ENCODE peak calls at places on chromosomes 12 and 14, in six cellular contexts. One of them, this sample, is unnamed.
A peak's percentile ranks its signal among the peaks of the same experiment; 100 is the strongest.

GRCh38 chr12:120720972-120721801 is 4.4 kb upstream of the ACADS start:
- DNase-seq in stomach: no peak
- DNase-seq in right lobe of liver: no peak
- DNase-seq in NB4: no peak
- DNase-seq in prostate gland: no peak
- DNase-seq in A549: no peak
- DNase-seq in this sample: no peak

GRCh38 chr12:52202361-52203078 is 10.7 kb upstream of the KRT80 start:
- DNase-seq in NB4: peak; percentile 95
- DNase-seq in prostate gland: no peak
- DNase-seq in A549: no peak
- DNase-seq in right lobe of liver: peak; percentile 50
- DNase-seq in stomach: no peak
- DNase-seq in this sample: no peak

GRCh38 chr12:15691372-15691771 is 97.8 kb downstream of the EPS8 start:
- DNase-seq in A549: no peak
- DNase-seq in stomach: no peak
- DNase-seq in prostate gland: no peak
- DNase-seq in right lobe of liver: no peak
- DNase-seq in NB4: no peak
- DNase-seq in this sample: no peak

GRCh38 chr12:95411466-95411865 is 62.5 kb upstream of the METAP2 start:
- DNase-seq in stomach: no peak
- DNase-seq in right lobe of liver: no peak
- DNase-seq in prostate gland: no peak
- DNase-seq in A549: no peak
- DNase-seq in NB4: no peak
- DNase-seq in this sample: peak; percentile 53

GRCh38 chr12:14701808-14702568 is 5.6 kb upstream of the GUCY2C start:
- DNase-seq in right lobe of liver: no peak
- DNase-seq in A549: no peak
- DNase-seq in NB4: no peak
- DNase-seq in stomach: no peak
- DNase-seq in prostate gland: no peak
- DNase-seq in this sample: no peak

GRCh38 chr14:89665262-89665661 is 248.2 kb upstream of the FOXN3 start:
- DNase-seq in A549: no peak
- DNase-seq in prostate gland: no peak
- DNase-seq in NB4: no peak
- DNase-seq in right lobe of liver: no peak
- DNase-seq in stomach: no peak
- DNase-seq in this sample: no peak

GRCh38 chr12:8603858-8604257 is 8.8 kb downstream of the AICDA start:
- DNase-seq in NB4: peak; percentile 30
- DNase-seq in prostate gland: no peak
- DNase-seq in right lobe of liver: no peak
- DNase-seq in stomach: no peak
- DNase-seq in A549: peak; percentile 28
- DNase-seq in this sample: no peak

GRCh38 chr12:130064999-130065398 is 97.3 kb upstream of the FZD10 start:
- DNase-seq in A549: no peak
- DNase-seq in NB4: no peak
- DNase-seq in stomach: no peak
- DNase-seq in prostate gland: no peak
- DNase-seq in right lobe of liver: no peak
- DNase-seq in this sample: no peak

GRCh38 chr14:38108681-38109080 is 99.0 kb upstream of the SSTR1 start:
- DNase-seq in stomach: no peak
- DNase-seq in NB4: no peak
- DNase-seq in A549: no peak
- DNase-seq in right lobe of liver: no peak
- DNase-seq in prostate gland: no peak
- DNase-seq in this sample: no peak

GRCh38 chr12:73159952-73160351 is 887.8 kb downstream of the TRHDE start:
- DNase-seq in stomach: no peak
- DNase-seq in prostate gland: no peak
- DNase-seq in A549: no peak
- DNase-seq in NB4: no peak
- DNase-seq in right lobe of liver: no peak
- DNase-seq in this sample: no peak

GRCh38 chr14:104550340-104550848 is 29.2 kb upstream of the C14orf180 start:
- DNase-seq in A549: no peak
- DNase-seq in stomach: no peak
- DNase-seq in NB4: no peak
- DNase-seq in right lobe of liver: no peak
- DNase-seq in prostate gland: no peak
- DNase-seq in this sample: no peak

GRCh38 chr12:65014504-65015271 is 106.4 kb downstream of the WIF1 start:
- DNase-seq in prostate gland: peak; percentile 71
- DNase-seq in right lobe of liver: no peak
- DNase-seq in A549: no peak
- DNase-seq in stomach: no peak
- DNase-seq in NB4: no peak
- DNase-seq in this sample: no peak
- H3K4me3 ChIP-seq in prostate gland: no peak overlapping the region
- H3K4me3 ChIP-seq in right lobe of liver: no peak overlapping the region
- H3K4me3 ChIP-seq in A549: no peak overlapping the region
- H3K4me3 ChIP-seq in stomach: no peak overlapping the region
- H3K4me3 ChIP-seq in NB4: no peak overlapping the region
- H3K4me3 ChIP-seq in this sample: no peak overlapping the region

DNA sequence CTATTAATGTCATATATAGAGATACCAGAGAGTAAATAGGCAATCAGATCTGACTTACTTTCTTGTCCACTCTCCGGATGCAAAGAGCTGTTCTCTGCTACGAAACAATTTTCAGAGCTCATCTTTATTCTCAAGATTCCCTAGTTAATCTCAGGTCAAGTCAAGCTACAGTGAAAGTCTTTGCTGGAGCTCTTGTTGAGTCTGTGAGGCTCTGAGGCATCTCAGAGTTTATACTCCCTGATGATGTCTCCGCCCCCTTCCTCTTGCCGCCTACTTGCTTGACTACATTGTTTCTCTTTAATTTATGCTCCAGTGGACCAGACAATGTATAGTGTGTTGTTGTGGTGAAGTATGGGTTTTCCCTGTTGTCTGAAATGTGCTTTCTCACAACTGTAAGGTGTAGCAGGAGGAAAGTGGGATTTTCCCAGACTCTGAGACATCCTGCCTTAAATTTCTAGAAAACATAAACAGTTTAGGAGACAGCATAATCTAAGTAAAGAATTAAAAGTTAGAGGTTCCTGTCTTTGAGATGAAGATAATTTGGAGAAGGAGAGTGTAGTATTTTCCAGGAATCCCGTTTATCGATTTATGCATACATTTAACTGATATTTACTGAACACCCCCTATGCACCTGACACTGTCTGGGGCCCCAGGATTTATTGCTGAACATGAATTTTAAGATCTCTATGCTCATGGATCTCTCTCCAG is at the start of gene CD69:
- DNase-seq in right lobe of liver: no peak
- DNase-seq in prostate gland: no peak
- DNase-seq in stomach: peak; percentile 45
- DNase-seq in A549: no peak
- DNase-seq in NB4: no peak
- DNase-seq in this sample: peak; percentile 49
- TF ChIP-seq POLR2A in right lobe of liver: peak; percentile 64
- TF ChIP-seq POLR2A in prostate gland: no peak
- TF ChIP-seq POLR2A in stomach: no peak
- TF ChIP-seq POLR2A in A549: no peak
- TF ChIP-seq POLR2A in NB4: peak; percentile 93
- TF ChIP-seq POLR2A in this sample: no peak

DNA sequence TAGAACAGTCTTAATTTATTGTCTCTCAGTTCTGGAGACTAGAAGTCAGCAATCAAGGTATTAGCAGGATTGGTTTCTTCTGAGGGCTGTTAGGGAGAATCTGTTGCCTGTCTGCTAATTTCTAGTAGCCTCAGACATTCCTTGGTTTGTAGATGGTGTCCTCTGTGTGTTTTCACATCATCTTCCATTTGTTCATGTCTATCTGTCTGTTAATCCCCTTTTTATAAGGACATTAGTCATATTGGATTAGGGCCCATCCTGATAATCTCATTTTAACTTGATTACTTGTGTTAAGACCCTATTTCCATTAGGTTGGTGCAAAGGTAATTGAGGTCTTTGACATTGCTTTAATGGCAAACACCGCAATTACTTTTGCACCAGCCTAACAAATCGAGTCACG is 34.3 kb downstream of the TBC1D15 start:
- DNase-seq in NB4: no peak
- DNase-seq in prostate gland: no peak
- DNase-seq in stomach: no peak
- DNase-seq in A549: no peak
- DNase-seq in right lobe of liver: no peak
- DNase-seq in this sample: no peak
- TF ChIP-seq CTCF in NB4: no peak
- TF ChIP-seq CTCF in prostate gland: no peak
- TF ChIP-seq CTCF in stomach: no peak
- TF ChIP-seq CTCF in A549: no peak
- TF ChIP-seq CTCF in right lobe of liver: no peak
- TF ChIP-seq CTCF in this sample: no peak

DNA sequence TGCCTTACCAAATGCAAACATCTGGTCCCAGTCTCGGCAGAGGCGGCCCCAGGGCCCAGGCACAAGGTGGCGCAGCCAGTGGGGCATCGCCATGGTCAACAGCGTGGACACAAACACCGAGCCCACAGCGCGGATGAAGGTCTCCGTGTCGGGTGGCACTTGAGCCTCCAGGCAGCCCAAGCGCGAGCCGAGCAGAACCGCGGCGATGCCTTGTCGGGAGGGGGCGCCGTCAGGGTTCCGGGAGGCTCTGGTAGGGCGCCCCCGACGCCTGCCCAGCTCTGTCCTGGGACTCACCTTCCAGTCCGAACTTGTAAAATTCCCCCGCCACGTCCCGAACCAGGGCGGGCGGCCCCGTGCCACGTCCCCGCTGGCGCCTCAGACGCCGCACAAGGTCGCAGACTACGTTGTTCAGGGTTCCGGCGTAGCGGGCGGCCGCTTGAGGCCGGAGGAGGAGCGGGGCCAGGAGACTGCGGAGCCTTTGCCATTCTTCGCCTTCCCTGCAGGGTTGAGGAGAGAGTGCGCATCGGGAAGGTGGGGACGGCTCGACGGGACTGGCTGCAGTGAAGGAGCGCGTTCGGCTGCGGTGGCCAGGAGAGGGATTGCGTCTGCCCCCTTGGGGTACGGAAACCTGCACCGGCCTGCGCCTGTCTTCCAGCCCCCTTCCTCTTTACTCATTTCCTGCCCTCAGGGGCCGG is 1.7 kb downstream of the CYP27B1 start:
- DNase-seq in prostate gland: no peak
- DNase-seq in right lobe of liver: no peak
- DNase-seq in stomach: peak; percentile 45
- DNase-seq in A549: peak; percentile 70
- DNase-seq in NB4: peak; percentile 65
- DNase-seq in this sample: peak; percentile 28
- H3K4me3 ChIP-seq in prostate gland: peak overlapping the region; percentile 15
- H3K4me3 ChIP-seq in right lobe of liver: peak overlapping the region; percentile 8
- H3K4me3 ChIP-seq in stomach: peak overlapping the region; percentile 65
- H3K4me3 ChIP-seq in A549: peak overlapping the region; percentile 52
- H3K4me3 ChIP-seq in NB4: no peak overlapping the region
- H3K4me3 ChIP-seq in this sample: peak overlapping the region; percentile 24

GRCh38 chr14:22549981-22550670 is 38.9 kb downstream of the DAD1 start:
- DNase-seq in stomach: no peak
- DNase-seq in A549: no peak
- DNase-seq in right lobe of liver: no peak
- DNase-seq in prostate gland: no peak
- DNase-seq in NB4: peak; percentile 92
- DNase-seq in this sample: no peak
- TF ChIP-seq POLR2A in stomach: no peak
- TF ChIP-seq POLR2A in A549: no peak
- TF ChIP-seq POLR2A in right lobe of liver: no peak
- TF ChIP-seq POLR2A in prostate gland: no peak
- TF ChIP-seq POLR2A in NB4: no peak
- TF ChIP-seq POLR2A in this sample: no peak

GRCh38 chr14:33219957-33220356 is 281.3 kb downstream of the NPAS3 start:
- DNase-seq in A549: no peak
- DNase-seq in prostate gland: no peak
- DNase-seq in NB4: no peak
- DNase-seq in stomach: no peak
- DNase-seq in right lobe of liver: no peak
- DNase-seq in this sample: no peak

DNA sequence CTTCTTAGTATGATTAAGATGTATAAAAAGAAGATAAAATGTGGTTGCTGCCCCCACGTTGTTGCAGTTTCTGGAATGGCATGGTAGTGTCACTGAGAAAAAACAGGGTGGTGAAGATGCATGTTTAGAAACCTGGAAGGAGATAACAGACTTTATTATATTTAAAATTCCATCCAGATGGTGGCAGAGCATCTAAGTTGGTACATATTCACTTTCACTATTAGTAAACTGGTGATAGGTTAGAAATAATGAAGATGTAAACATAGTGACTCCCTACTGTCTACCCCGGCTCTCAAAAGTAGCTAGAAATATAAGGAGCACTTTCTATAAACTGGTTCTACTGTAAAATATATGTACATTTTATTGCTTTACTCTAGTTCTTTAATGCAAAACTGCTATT is 279.4 kb downstream of the NPAS3 start:
- DNase-seq in A549: no peak
- DNase-seq in stomach: no peak
- DNase-seq in prostate gland: no peak
- DNase-seq in right lobe of liver: no peak
- DNase-seq in NB4: no peak
- DNase-seq in this sample: no peak
- TF ChIP-seq CTCF in A549: no peak
- TF ChIP-seq CTCF in stomach: no peak
- TF ChIP-seq CTCF in prostate gland: no peak
- TF ChIP-seq CTCF in right lobe of liver: no peak
- TF ChIP-seq CTCF in NB4: no peak
- TF ChIP-seq CTCF in this sample: no peak

GRCh38 chr12:102009796-102010195 is 52.0 kb downstream of the WASHC3 start:
- DNase-seq in stomach: no peak
- DNase-seq in right lobe of liver: no peak
- DNase-seq in prostate gland: no peak
- DNase-seq in A549: no peak
- DNase-seq in NB4: no peak
- DNase-seq in this sample: no peak
- H3K4me3 ChIP-seq in stomach: no peak overlapping the region
- H3K4me3 ChIP-seq in right lobe of liver: no peak overlapping the region
- H3K4me3 ChIP-seq in prostate gland: no peak overlapping the region
- H3K4me3 ChIP-seq in A549: no peak overlapping the region
- H3K4me3 ChIP-seq in NB4: no peak overlapping the region
- H3K4me3 ChIP-seq in this sample: no peak overlapping the region